ENCODE peak calls at places on chromosome 17, in seven cellular contexts. One of them, this sample, is unnamed.

GRCh38 chr17:50364715-50365114 is 8.3 kb downstream of the MRPL27 start:
- DNase-seq in HCEC 1CT: peak; percentile 28
- DNase-seq in EH: peak; percentile 65
- DNase-seq in GM13977: no peak
- DNase-seq in Karpas-422: no peak
- DNase-seq in left ventricle myocardium inferior: no peak
- DNase-seq in C1 segment of cervical spinal cord: no peak
- DNase-seq in this sample: no peak

GRCh38 chr17:75113798-75114551 is 4.2 kb downstream of the ARMC7 start:
- DNase-seq in Karpas-422: peak; percentile 96
- DNase-seq in C1 segment of cervical spinal cord: peak; percentile 67
- DNase-seq in GM13977: peak; percentile 86
- DNase-seq in HCEC 1CT: peak; percentile 87
- DNase-seq in EH: peak; percentile 90
- DNase-seq in left ventricle myocardium inferior: peak; percentile 86
- DNase-seq in this sample: peak; percentile 71

GRCh38 chr17:4130715-4131114 is 12.1 kb downstream of the ZZEF1 start:
- DNase-seq in left ventricle myocardium inferior: no peak
- DNase-seq in EH: peak; percentile 12
- DNase-seq in HCEC 1CT: no peak
- DNase-seq in GM13977: no peak
- DNase-seq in Karpas-422: no peak
- DNase-seq in C1 segment of cervical spinal cord: no peak
- DNase-seq in this sample: no peak

GRCh38 chr17:74522381-74523090 is 8.7 kb downstream of the CD300LB start:
- DNase-seq in HCEC 1CT: no peak
- DNase-seq in C1 segment of cervical spinal cord: no peak
- DNase-seq in Karpas-422: no peak
- DNase-seq in EH: no peak
- DNase-seq in GM13977: peak; percentile 3
- DNase-seq in left ventricle myocardium inferior: no peak
- DNase-seq in this sample: no peak

GRCh38 chr17:34283571-34283970 is 2.0 kb upstream of the CCL11 start:
- DNase-seq in EH: no peak
- DNase-seq in Karpas-422: no peak
- DNase-seq in C1 segment of cervical spinal cord: no peak
- DNase-seq in GM13977: no peak
- DNase-seq in left ventricle myocardium inferior: no peak
- DNase-seq in HCEC 1CT: no peak
- DNase-seq in this sample: no peak

GRCh38 chr17:32349503-32349853 is 479 bp upstream of the ZNF207 start:
- DNase-seq in left ventricle myocardium inferior: no peak
- DNase-seq in GM13977: no peak
- DNase-seq in Karpas-422: no peak
- DNase-seq in HCEC 1CT: no peak
- DNase-seq in C1 segment of cervical spinal cord: no peak
- DNase-seq in EH: peak; percentile 35
- DNase-seq in this sample: no peak

GRCh38 chr17:58336456-58337094 is 8.0 kb upstream of the TSPOAP1 start:
- DNase-seq in left ventricle myocardium inferior: no peak
- DNase-seq in C1 segment of cervical spinal cord: no peak
- DNase-seq in Karpas-422: peak; percentile 76
- DNase-seq in EH: peak; percentile 41
- DNase-seq in HCEC 1CT: peak; percentile 21
- DNase-seq in GM13977: no peak
- DNase-seq in this sample: no peak

GRCh38 chr17:15348030-15348429 is 6.6 kb upstream of the TEKT3 start:
- DNase-seq in Karpas-422: no peak
- DNase-seq in GM13977: no peak
- DNase-seq in EH: peak; percentile 50
- DNase-seq in C1 segment of cervical spinal cord: no peak
- DNase-seq in left ventricle myocardium inferior: no peak
- DNase-seq in HCEC 1CT: no peak
- DNase-seq in this sample: no peak

GRCh38 chr17:43444223-43445008 is 39.4 kb upstream of the DHX8 start:
- DNase-seq in HCEC 1CT: no peak
- DNase-seq in left ventricle myocardium inferior: no peak
- DNase-seq in C1 segment of cervical spinal cord: no peak
- DNase-seq in GM13977: no peak
- DNase-seq in Karpas-422: peak; percentile 9
- DNase-seq in EH: peak; percentile 16
- DNase-seq in this sample: no peak

GRCh38 chr17:80862341-80862969 is 129.2 kb upstream of the CHMP6 start:
- DNase-seq in GM13977: no peak
- DNase-seq in Karpas-422: no peak
- DNase-seq in EH: no peak
- DNase-seq in C1 segment of cervical spinal cord: no peak
- DNase-seq in HCEC 1CT: no peak
- DNase-seq in left ventricle myocardium inferior: no peak
- DNase-seq in this sample: no peak

GRCh38 chr17:71208111-71208704 is 912.6 kb upstream of the SOX9 start:
- DNase-seq in HCEC 1CT: peak; percentile 93
- DNase-seq in C1 segment of cervical spinal cord: no peak
- DNase-seq in EH: peak; percentile 61
- DNase-seq in GM13977: no peak
- DNase-seq in Karpas-422: no peak
- DNase-seq in left ventricle myocardium inferior: no peak
- DNase-seq in this sample: peak; percentile 94

GRCh38 chr17:29663155-29663554 is 40.4 kb upstream of the CORO6 start:
- DNase-seq in EH: peak; percentile 56
- DNase-seq in HCEC 1CT: no peak
- DNase-seq in GM13977: no peak
- DNase-seq in left ventricle myocardium inferior: no peak
- DNase-seq in C1 segment of cervical spinal cord: no peak
- DNase-seq in Karpas-422: no peak
- DNase-seq in this sample: no peak

GRCh38 chr17:77036136-77036840 is 104.5 kb upstream of the SEC14L1 start:
- DNase-seq in Karpas-422: no peak
- DNase-seq in EH: no peak
- DNase-seq in GM13977: no peak
- DNase-seq in left ventricle myocardium inferior: no peak
- DNase-seq in C1 segment of cervical spinal cord: no peak
- DNase-seq in HCEC 1CT: no peak
- DNase-seq in this sample: no peak

GRCh38 chr17:30207655-30208054 is 27.8 kb downstream of the SLC6A4 start:
- DNase-seq in HCEC 1CT: no peak
- DNase-seq in C1 segment of cervical spinal cord: no peak
- DNase-seq in Karpas-422: no peak
- DNase-seq in left ventricle myocardium inferior: no peak
- DNase-seq in GM13977: no peak
- DNase-seq in EH: no peak
- DNase-seq in this sample: no peak

GRCh38 chr17:73870035-73870434 is 225.8 kb upstream of the SDK2 start:
- DNase-seq in C1 segment of cervical spinal cord: no peak
- DNase-seq in left ventricle myocardium inferior: no peak
- DNase-seq in Karpas-422: no peak
- DNase-seq in GM13977: no peak
- DNase-seq in HCEC 1CT: no peak
- DNase-seq in EH: no peak
- DNase-seq in this sample: no peak

GRCh38 chr17:9071921-9072503 is 50.7 kb downstream of the NTN1 start:
- DNase-seq in EH: no peak
- DNase-seq in Karpas-422: no peak
- DNase-seq in left ventricle myocardium inferior: no peak
- DNase-seq in HCEC 1CT: no peak
- DNase-seq in GM13977: no peak
- DNase-seq in C1 segment of cervical spinal cord: no peak
- DNase-seq in this sample: no peak

GRCh38 chr17:73232587-73233373 is 28.9 kb downstream of the CPSF4L start:
- DNase-seq in Karpas-422: peak; percentile 76
- DNase-seq in EH: peak; percentile 40
- DNase-seq in GM13977: peak; percentile 53
- DNase-seq in left ventricle myocardium inferior: no peak
- DNase-seq in C1 segment of cervical spinal cord: no peak
- DNase-seq in HCEC 1CT: peak; percentile 18
- DNase-seq in this sample: no peak

GRCh38 chr17:29621751-29622194 is 939 bp downstream of the CORO6 start:
- DNase-seq in left ventricle myocardium inferior: no peak
- DNase-seq in Karpas-422: no peak
- DNase-seq in EH: peak; percentile 46
- DNase-seq in HCEC 1CT: no peak
- DNase-seq in GM13977: no peak
- DNase-seq in C1 segment of cervical spinal cord: no peak
- DNase-seq in this sample: no peak

GRCh38 chr17:55770220-55770870 is 19.5 kb downstream of the PCTP start:
- DNase-seq in GM13977: peak; percentile 48
- DNase-seq in EH: peak; percentile 70
- DNase-seq in C1 segment of cervical spinal cord: no peak
- DNase-seq in HCEC 1CT: peak; percentile 74
- DNase-seq in left ventricle myocardium inferior: no peak
- DNase-seq in Karpas-422: peak; percentile 77
- DNase-seq in this sample: no peak

GRCh38 chr17:28728364-28729200 is at the start of gene NEK8:
- DNase-seq in EH: peak; percentile 94
- DNase-seq in Karpas-422: peak; percentile 97
- DNase-seq in GM13977: peak; percentile 90
- DNase-seq in left ventricle myocardium inferior: peak; percentile 95
- DNase-seq in C1 segment of cervical spinal cord: peak; percentile 93
- DNase-seq in HCEC 1CT: peak; percentile 92
- DNase-seq in this sample: peak; percentile 81

GRCh38 chr17:22277595-22277994 is 585.3 kb downstream of the KCNJ18 start:
- DNase-seq in EH: no peak
- DNase-seq in left ventricle myocardium inferior: no peak
- DNase-seq in Karpas-422: peak; percentile 21
- DNase-seq in GM13977: no peak
- DNase-seq in HCEC 1CT: no peak
- DNase-seq in C1 segment of cervical spinal cord: no peak
- DNase-seq in this sample: no peak